ENCODE peak calls at places on chromosomes 2 and 18, in ten cellular contexts. L is HCT116, I is K562, W is GM23248, X is HepG2, C is fibroblast of lung, D is hepatocyte, N is GM23338, B is mammary epithelial cell, U is astrocyte. M is an unnamed sample.

GRCh38 chr18:48741866-48742265 is 203.0 kb downstream of the CTIF start:
- DNase-seq in L (no peak), I (no peak), W (no peak), X (no peak), C (no peak), D (no peak), N (no peak), B (no peak), U (no peak), M (no peak)

GRCh38 chr2:59254279-59254678 is 1013.2 kb upstream of the FANCL start:
- DNase-seq in L (no peak), I (no peak), W (no peak), X (no peak), C (no peak), D (no peak), N (no peak), B (no peak), U (no peak), M (no peak)

GRCh38 chr2:46134531-46135229 is 162.5 kb upstream of the EPAS1 start:
- DNase-seq in L (no peak), I (peak; percentile 15), W (peak; percentile 54), X (no peak), C (peak; percentile 34), D (no peak), N (no peak), B (peak; percentile 82), U (peak; percentile 69), M (no peak)

GRCh38 chr2:133434962-133435668 is 133.1 kb downstream of the NCKAP5 start:
- DNase-seq in L (no peak), I (no peak), W (peak; percentile 73), X (no peak), C (no peak), D (peak; percentile 64), N (no peak), B (peak; percentile 97), U (peak; percentile 88), M (no peak)

GRCh38 chr2:210007895-210008294 is 5.5 kb downstream of the RPE start:
- DNase-seq in L (no peak), I (no peak), W (peak; percentile 28), X (no peak), C (no peak), D (no peak), N (no peak), B (no peak), U (peak; percentile 0), M (no peak)

GRCh38 chr2:113283704-113284284 is 5.1 kb upstream of the PAX8 start:
- DNase-seq in L (peak; percentile 68), I (no peak), W (peak; percentile 94), X (peak; percentile 54), C (peak; percentile 84), D (peak; percentile 67), N (no peak), B (peak; percentile 98), U (peak; percentile 95), M (no peak)

GRCh38 chr18:66759017-66759416 is 155.1 kb upstream of the CDH19 start:
- DNase-seq in L (no peak), I (no peak), W (no peak), X (no peak), C (no peak), D (no peak), N (peak; percentile 11), B (no peak), U (no peak), M (no peak)

GRCh38 chr2:238236571-238236970 is 3.3 kb downstream of the HES6 start:
- DNase-seq in L (no peak), I (no peak), W (no peak), X (no peak), C (no peak), D (no peak), N (no peak), B (no peak), U (no peak), M (no peak)

GRCh38 chr18:2459886-2460285 is 111.4 kb downstream of the METTL4 start:
- DNase-seq in L (no peak), I (no peak), W (peak; percentile 26), X (no peak), C (no peak), D (no peak), N (no peak), B (peak; percentile 76), U (peak; percentile 40), M (no peak)

GRCh38 chr2:178275600-178275999 is 81.3 kb downstream of the OSBPL6 start:
- DNase-seq in L (no peak), I (no peak), W (no peak), X (no peak), C (no peak), D (no peak), N (no peak), B (no peak), U (no peak), M (no peak)

GRCh38 chr2:58686757-58687156 is 445.6 kb upstream of the FANCL start:
- DNase-seq in L (no peak), I (no peak), W (no peak), X (no peak), C (no peak), D (no peak), N (no peak), B (no peak), U (no peak), M (no peak)

GRCh38 chr2:24259316-24259715 is 84.5 kb downstream of the FAM228A start:
- DNase-seq in L (no peak), I (no peak), W (no peak), X (no peak), C (no peak), D (no peak), N (no peak), B (no peak), U (no peak), M (no peak)

GRCh38 chr2:55157474-55157884 is 74.6 kb downstream of the CLHC1 start:
- DNase-seq in L (no peak), I (peak; percentile 52), W (peak; percentile 91), X (no peak), C (peak; percentile 62), D (no peak), N (no peak), B (peak; percentile 13), U (no peak), M (no peak)

GRCh38 chr2:148909114-148909513 is 34.1 kb downstream of the KIF5C start:
- DNase-seq in L (no peak), I (no peak), W (peak; percentile 5), X (no peak), C (peak; percentile 17), D (no peak), N (peak; percentile 27), B (no peak), U (no peak), M (no peak)

GRCh38 chr2:215879977-215880940 is 133.1 kb downstream of the MREG start:
- DNase-seq in L (no peak), I (no peak), W (no peak), X (no peak), C (peak; percentile 59), D (no peak), N (no peak), B (no peak), U (no peak), M (no peak)

GRCh38 chr2:158214431-158214830 is 112.8 kb downstream of the UPP2 start:
- DNase-seq in L (no peak), I (peak; percentile 39), W (peak; percentile 6), X (peak; percentile 77), C (peak; percentile 45), D (peak; percentile 16), N (no peak), B (no peak), U (peak; percentile 31), M (no peak)

GRCh38 chr2:105114551-105114950 is 76.7 kb downstream of the MRPS9 start:
- DNase-seq in L (peak; percentile 51), I (peak; percentile 68), W (peak; percentile 74), X (peak; percentile 70), C (peak; percentile 75), D (peak; percentile 72), N (peak; percentile 59), B (peak; percentile 14), U (peak; percentile 59), M (peak; percentile 74)

GRCh38 chr2:2769481-2770431 is 438.7 kb upstream of the MYT1L start:
- DNase-seq in L (no peak), I (no peak), W (no peak), X (no peak), C (no peak), D (no peak), N (no peak), B (no peak), U (no peak), M (no peak)

GRCh38 chr2:211408485-211408884 is 852.1 kb downstream of the CPS1 start:
- DNase-seq in L (no peak), I (no peak), W (no peak), X (peak; percentile 42), C (no peak), D (peak; percentile 38), N (no peak), B (peak; percentile 81), U (peak; percentile 81), M (peak; percentile 15)

DNA sequence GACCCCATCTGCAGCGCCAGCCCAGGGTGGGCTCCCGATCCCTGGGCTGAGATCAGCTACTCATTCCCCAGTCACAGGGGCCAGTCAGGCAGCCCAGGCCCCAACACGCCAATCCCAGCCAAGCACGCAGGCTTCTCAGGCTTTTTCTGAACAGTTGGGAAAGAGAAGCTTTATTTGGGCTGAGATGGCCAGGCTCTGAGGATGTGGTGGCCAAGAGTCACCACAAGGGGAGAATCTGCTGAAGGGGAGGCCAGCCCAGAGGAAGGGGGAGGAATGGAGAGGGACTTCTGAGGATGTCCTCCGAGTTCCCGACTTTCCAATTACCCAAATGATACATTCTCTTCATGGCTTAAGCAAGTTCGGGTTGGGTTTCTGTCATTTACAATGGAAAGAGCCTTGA is 2.8 kb upstream of the DIPK1C start:
- DNase-seq in L (no peak), I (no peak), W (peak; percentile 10), X (no peak), C (no peak), D (no peak), N (peak; percentile 83), B (no peak), U (no peak), M (peak; percentile 70)
- TF ChIP-seq EZH2 in L (no peak), I (no peak), W (no peak), X (no peak), C (no peak), D (no peak), N (no peak), B (no peak), U (no peak), M (no peak)

GRCh38 chr18:78978336-78979057 is 1.1 kb upstream of the SALL3 start:
- DNase-seq in L (no peak), I (no peak), W (no peak), X (no peak), C (no peak), D (no peak), N (peak; percentile 60), B (no peak), U (no peak), M (peak; percentile 62)
- TF ChIP-seq EZH2 in L (no peak), I (no peak), W (peak; percentile 58), X (no peak), C (no peak), D (peak; percentile 87), N (peak; percentile 53), B (no peak), U (no peak), M (peak; percentile 75)

GRCh38 chr2:218892693-218893348 is 12.2 kb downstream of the WNT10A start:
- DNase-seq in L (peak; percentile 56), I (peak; percentile 51), W (peak; percentile 76), X (peak; percentile 32), C (peak; percentile 26), D (peak; percentile 85), N (peak; percentile 78), B (peak; percentile 53), U (peak; percentile 37), M (peak; percentile 91)
- TF ChIP-seq EZH2 in L (no peak), I (no peak), W (no peak), X (peak; percentile 75), C (no peak), D (no peak), N (peak; percentile 91), B (no peak), U (peak; percentile 70), M (peak; percentile 91)

GRCh38 chr2:120622886-120623753 is 112.5 kb upstream of the GLI2 start:
- DNase-seq in L (no peak), I (no peak), W (no peak), X (no peak), C (no peak), D (no peak), N (no peak), B (no peak), U (no peak), M (no peak)
- TF ChIP-seq EZH2 in L (no peak), I (no peak), W (no peak), X (no peak), C (no peak), D (no peak), N (no peak), B (no peak), U (no peak), M (no peak)